ENCODE peak calls at places on chromosomes 1 and 21, in eight cellular contexts. One of them, this sample, is unnamed.

GRCh38 chr21:29192999-29193563 is 62.6 kb downstream of the MAP3K7CL start:
- DNase-seq in A549: no peak
- DNase-seq in ovary: no peak
- DNase-seq in skeletal muscle cell: no peak
- DNase-seq in H4: no peak
- DNase-seq in CD8-positive, alpha-beta memory T cell: no peak
- DNase-seq in activated CD8-positive, alpha-beta memory T cell treated with anti-CD3 and anti-CD28 coated beads, Interleukin-2, amount 50 U/mL, for 48 hours: no peak
- DNase-seq in NCI-H526: no peak
- DNase-seq in this sample: no peak

GRCh38 chr1:44249543-44249942 is 36.3 kb downstream of the DMAP1 start:
- DNase-seq in A549: no peak
- DNase-seq in ovary: peak
- DNase-seq in skeletal muscle cell: no peak
- DNase-seq in H4: no peak
- DNase-seq in CD8-positive, alpha-beta memory T cell: no peak
- DNase-seq in activated CD8-positive, alpha-beta memory T cell treated with anti-CD3 and anti-CD28 coated beads, Interleukin-2, amount 50 U/mL, for 48 hours: no peak
- DNase-seq in NCI-H526: no peak
- DNase-seq in this sample: peak

GRCh38 chr1:45394342-45394741 is 54.1 kb upstream of the MUTYH start:
- DNase-seq in A549: no peak
- DNase-seq in ovary: no peak
- DNase-seq in skeletal muscle cell: no peak
- DNase-seq in H4: no peak
- DNase-seq in CD8-positive, alpha-beta memory T cell: no peak
- DNase-seq in activated CD8-positive, alpha-beta memory T cell treated with anti-CD3 and anti-CD28 coated beads, Interleukin-2, amount 50 U/mL, for 48 hours: no peak
- DNase-seq in NCI-H526: no peak
- DNase-seq in this sample: no peak

GRCh38 chr1:214917081-214917635 is 165.4 kb upstream of the KCNK2 start:
- DNase-seq in A549: no peak
- DNase-seq in ovary: no peak
- DNase-seq in skeletal muscle cell: no peak
- DNase-seq in H4: no peak
- DNase-seq in CD8-positive, alpha-beta memory T cell: no peak
- DNase-seq in activated CD8-positive, alpha-beta memory T cell treated with anti-CD3 and anti-CD28 coated beads, Interleukin-2, amount 50 U/mL, for 48 hours: no peak
- DNase-seq in NCI-H526: no peak
- DNase-seq in this sample: no peak

GRCh38 chr1:61152706-61153105 is 70.3 kb downstream of the NFIA start:
- DNase-seq in A549: no peak
- DNase-seq in ovary: no peak
- DNase-seq in skeletal muscle cell: no peak
- DNase-seq in H4: no peak
- DNase-seq in CD8-positive, alpha-beta memory T cell: no peak
- DNase-seq in activated CD8-positive, alpha-beta memory T cell treated with anti-CD3 and anti-CD28 coated beads, Interleukin-2, amount 50 U/mL, for 48 hours: no peak
- DNase-seq in NCI-H526: no peak
- DNase-seq in this sample: no peak

GRCh38 chr1:197265168-197265567 is 2.9 kb upstream of the CRB1 start:
- DNase-seq in A549: no peak
- DNase-seq in ovary: no peak
- DNase-seq in skeletal muscle cell: no peak
- DNase-seq in H4: no peak
- DNase-seq in CD8-positive, alpha-beta memory T cell: no peak
- DNase-seq in activated CD8-positive, alpha-beta memory T cell treated with anti-CD3 and anti-CD28 coated beads, Interleukin-2, amount 50 U/mL, for 48 hours: no peak
- DNase-seq in NCI-H526: no peak
- DNase-seq in this sample: no peak

GRCh38 chr1:192939440-192939839 is 119.7 kb downstream of the UCHL5 start:
- DNase-seq in A549: no peak
- DNase-seq in ovary: no peak
- DNase-seq in skeletal muscle cell: no peak
- DNase-seq in H4: no peak
- DNase-seq in CD8-positive, alpha-beta memory T cell: no peak
- DNase-seq in activated CD8-positive, alpha-beta memory T cell treated with anti-CD3 and anti-CD28 coated beads, Interleukin-2, amount 50 U/mL, for 48 hours: no peak
- DNase-seq in NCI-H526: no peak
- DNase-seq in this sample: no peak

GRCh38 chr21:40254540-40255455 is 387.6 kb downstream of the PCP4 start:
- DNase-seq in A549: no peak
- DNase-seq in ovary: no peak
- DNase-seq in skeletal muscle cell: peak
- DNase-seq in H4: no peak
- DNase-seq in CD8-positive, alpha-beta memory T cell: no peak
- DNase-seq in activated CD8-positive, alpha-beta memory T cell treated with anti-CD3 and anti-CD28 coated beads, Interleukin-2, amount 50 U/mL, for 48 hours: no peak
- DNase-seq in NCI-H526: no peak
- DNase-seq in this sample: no peak

GRCh38 chr1:243280571-243281129 is 24.8 kb downstream of the SDCCAG8 start:
- DNase-seq in A549: no peak
- DNase-seq in ovary: no peak
- DNase-seq in skeletal muscle cell: no peak
- DNase-seq in H4: no peak
- DNase-seq in CD8-positive, alpha-beta memory T cell: no peak
- DNase-seq in activated CD8-positive, alpha-beta memory T cell treated with anti-CD3 and anti-CD28 coated beads, Interleukin-2, amount 50 U/mL, for 48 hours: no peak
- DNase-seq in NCI-H526: no peak
- DNase-seq in this sample: no peak

GRCh38 chr1:29172415-29172814 is 9.3 kb downstream of the SRSF4 start:
- DNase-seq in A549: no peak
- DNase-seq in ovary: no peak
- DNase-seq in skeletal muscle cell: no peak
- DNase-seq in H4: no peak
- DNase-seq in CD8-positive, alpha-beta memory T cell: no peak
- DNase-seq in activated CD8-positive, alpha-beta memory T cell treated with anti-CD3 and anti-CD28 coated beads, Interleukin-2, amount 50 U/mL, for 48 hours: peak
- DNase-seq in NCI-H526: no peak
- DNase-seq in this sample: no peak

GRCh38 chr1:98468111-98468717 is 193.3 kb upstream of the SNX7 start:
- DNase-seq in A549: peak
- DNase-seq in ovary: no peak
- DNase-seq in skeletal muscle cell: peak
- DNase-seq in H4: peak
- DNase-seq in CD8-positive, alpha-beta memory T cell: peak
- DNase-seq in activated CD8-positive, alpha-beta memory T cell treated with anti-CD3 and anti-CD28 coated beads, Interleukin-2, amount 50 U/mL, for 48 hours: no peak
- DNase-seq in NCI-H526: peak
- DNase-seq in this sample: no peak

GRCh38 chr1:27391511-27392095 is 819 bp upstream of the GPR3 start:
- DNase-seq in A549: peak
- DNase-seq in ovary: peak
- DNase-seq in skeletal muscle cell: no peak
- DNase-seq in H4: no peak
- DNase-seq in CD8-positive, alpha-beta memory T cell: no peak
- DNase-seq in activated CD8-positive, alpha-beta memory T cell treated with anti-CD3 and anti-CD28 coated beads, Interleukin-2, amount 50 U/mL, for 48 hours: peak
- DNase-seq in NCI-H526: no peak
- DNase-seq in this sample: no peak

GRCh38 chr1:101079341-101079740 is 53.8 kb upstream of the DPH5 start:
- DNase-seq in A549: no peak
- DNase-seq in ovary: no peak
- DNase-seq in skeletal muscle cell: no peak
- DNase-seq in H4: no peak
- DNase-seq in CD8-positive, alpha-beta memory T cell: no peak
- DNase-seq in activated CD8-positive, alpha-beta memory T cell treated with anti-CD3 and anti-CD28 coated beads, Interleukin-2, amount 50 U/mL, for 48 hours: no peak
- DNase-seq in NCI-H526: no peak
- DNase-seq in this sample: no peak

GRCh38 chr21:44300262-44300959 is 558 bp downstream of the PFKL start:
- DNase-seq in A549: peak
- DNase-seq in ovary: peak
- DNase-seq in skeletal muscle cell: no peak
- DNase-seq in H4: no peak
- DNase-seq in CD8-positive, alpha-beta memory T cell: peak
- DNase-seq in activated CD8-positive, alpha-beta memory T cell treated with anti-CD3 and anti-CD28 coated beads, Interleukin-2, amount 50 U/mL, for 48 hours: peak
- DNase-seq in NCI-H526: no peak
- DNase-seq in this sample: peak

GRCh38 chr1:201511925-201512539 is 5.1 kb upstream of the CSRP1 start:
- DNase-seq in A549: no peak
- DNase-seq in ovary: no peak
- DNase-seq in skeletal muscle cell: no peak
- DNase-seq in H4: no peak
- DNase-seq in CD8-positive, alpha-beta memory T cell: no peak
- DNase-seq in activated CD8-positive, alpha-beta memory T cell treated with anti-CD3 and anti-CD28 coated beads, Interleukin-2, amount 50 U/mL, for 48 hours: no peak
- DNase-seq in NCI-H526: no peak
- DNase-seq in this sample: peak

GRCh38 chr1:22327411-22327810 is 124.2 kb upstream of the ZBTB40 start:
- DNase-seq in A549: no peak
- DNase-seq in ovary: no peak
- DNase-seq in skeletal muscle cell: no peak
- DNase-seq in H4: no peak
- DNase-seq in CD8-positive, alpha-beta memory T cell: no peak
- DNase-seq in activated CD8-positive, alpha-beta memory T cell treated with anti-CD3 and anti-CD28 coated beads, Interleukin-2, amount 50 U/mL, for 48 hours: peak
- DNase-seq in NCI-H526: no peak
- DNase-seq in this sample: peak

GRCh38 chr1:181485276-181486097 is 2.2 kb downstream of the CACNA1E start:
- DNase-seq in A549: no peak
- DNase-seq in ovary: no peak
- DNase-seq in skeletal muscle cell: no peak
- DNase-seq in H4: no peak
- DNase-seq in CD8-positive, alpha-beta memory T cell: no peak
- DNase-seq in activated CD8-positive, alpha-beta memory T cell treated with anti-CD3 and anti-CD28 coated beads, Interleukin-2, amount 50 U/mL, for 48 hours: no peak
- DNase-seq in NCI-H526: no peak
- DNase-seq in this sample: no peak

GRCh38 chr1:39925727-39926342 is 24.1 kb upstream of the MYCL start:
- DNase-seq in A549: no peak
- DNase-seq in ovary: no peak
- DNase-seq in skeletal muscle cell: peak
- DNase-seq in H4: no peak
- DNase-seq in CD8-positive, alpha-beta memory T cell: no peak
- DNase-seq in activated CD8-positive, alpha-beta memory T cell treated with anti-CD3 and anti-CD28 coated beads, Interleukin-2, amount 50 U/mL, for 48 hours: no peak
- DNase-seq in NCI-H526: no peak
- DNase-seq in this sample: no peak

GRCh38 chr1:193031431-193031830 is 27.7 kb downstream of the UCHL5 start:
- DNase-seq in A549: no peak
- DNase-seq in ovary: no peak
- DNase-seq in skeletal muscle cell: no peak
- DNase-seq in H4: peak
- DNase-seq in CD8-positive, alpha-beta memory T cell: no peak
- DNase-seq in activated CD8-positive, alpha-beta memory T cell treated with anti-CD3 and anti-CD28 coated beads, Interleukin-2, amount 50 U/mL, for 48 hours: no peak
- DNase-seq in NCI-H526: no peak
- DNase-seq in this sample: no peak

GRCh38 chr1:159067699-159068621 is 8.6 kb downstream of the AIM2 start:
- DNase-seq in A549: no peak
- DNase-seq in ovary: no peak
- DNase-seq in skeletal muscle cell: no peak
- DNase-seq in H4: no peak
- DNase-seq in CD8-positive, alpha-beta memory T cell: peak
- DNase-seq in activated CD8-positive, alpha-beta memory T cell treated with anti-CD3 and anti-CD28 coated beads, Interleukin-2, amount 50 U/mL, for 48 hours: no peak
- DNase-seq in NCI-H526: no peak
- DNase-seq in this sample: no peak

GRCh38 chr21:29025328-29025713 is 853 bp downstream of the USP16 start:
- DNase-seq in A549: no peak
- DNase-seq in ovary: no peak
- DNase-seq in skeletal muscle cell: no peak
- DNase-seq in H4: no peak
- DNase-seq in CD8-positive, alpha-beta memory T cell: peak
- DNase-seq in activated CD8-positive, alpha-beta memory T cell treated with anti-CD3 and anti-CD28 coated beads, Interleukin-2, amount 50 U/mL, for 48 hours: no peak
- DNase-seq in NCI-H526: no peak
- DNase-seq in this sample: no peak

GRCh38 chr1:78333426-78334012 is 157.3 kb upstream of the PTGFR start:
- DNase-seq in A549: peak
- DNase-seq in ovary: no peak
- DNase-seq in skeletal muscle cell: no peak
- DNase-seq in H4: peak
- DNase-seq in CD8-positive, alpha-beta memory T cell: no peak
- DNase-seq in activated CD8-positive, alpha-beta memory T cell treated with anti-CD3 and anti-CD28 coated beads, Interleukin-2, amount 50 U/mL, for 48 hours: no peak
- DNase-seq in NCI-H526: no peak
- DNase-seq in this sample: no peak

GRCh38 chr1:231232870-231233734 is 7.9 kb upstream of the GNPAT start:
- DNase-seq in A549: no peak
- DNase-seq in ovary: no peak
- DNase-seq in skeletal muscle cell: no peak
- DNase-seq in H4: no peak
- DNase-seq in CD8-positive, alpha-beta memory T cell: no peak
- DNase-seq in activated CD8-positive, alpha-beta memory T cell treated with anti-CD3 and anti-CD28 coated beads, Interleukin-2, amount 50 U/mL, for 48 hours: no peak
- DNase-seq in NCI-H526: no peak
- DNase-seq in this sample: no peak

GRCh38 chr1:42993631-42994121 is 35.0 kb upstream of the SLC2A1 start:
- DNase-seq in A549: no peak
- DNase-seq in ovary: no peak
- DNase-seq in skeletal muscle cell: no peak
- DNase-seq in H4: no peak
- DNase-seq in CD8-positive, alpha-beta memory T cell: no peak
- DNase-seq in activated CD8-positive, alpha-beta memory T cell treated with anti-CD3 and anti-CD28 coated beads, Interleukin-2, amount 50 U/mL, for 48 hours: no peak
- DNase-seq in NCI-H526: no peak
- DNase-seq in this sample: no peak

GRCh38 chr1:64065571-64065970 is 137.9 kb upstream of the UBE2U start:
- DNase-seq in A549: no peak
- DNase-seq in ovary: no peak
- DNase-seq in skeletal muscle cell: no peak
- DNase-seq in H4: no peak
- DNase-seq in CD8-positive, alpha-beta memory T cell: no peak
- DNase-seq in activated CD8-positive, alpha-beta memory T cell treated with anti-CD3 and anti-CD28 coated beads, Interleukin-2, amount 50 U/mL, for 48 hours: no peak
- DNase-seq in NCI-H526: no peak
- DNase-seq in this sample: no peak

This sample was measured in sciatic nerve.